ENCODE peak calls at places on chromosomes 3 and 15, in eight cellular contexts. One of them, this sample, is unnamed.

GRCh38 chr15:95017950-95018349 is 786.6 kb downstream of the MCTP2 start:
- DNase-seq in tibial nerve: peak; percentile 31
- DNase-seq in astrocyte: no peak
- DNase-seq in AG04450: no peak
- DNase-seq in PC-3: peak; percentile 8
- DNase-seq in HL-60: no peak
- DNase-seq in HCT116: no peak
- DNase-seq in fibroblast of mammary gland: no peak
- DNase-seq in this sample: no peak

GRCh38 chr15:58793862-58794261 is 22.8 kb downstream of the MINDY2 start:
- DNase-seq in tibial nerve: no peak
- DNase-seq in astrocyte: peak; percentile 74
- DNase-seq in AG04450: no peak
- DNase-seq in PC-3: no peak
- DNase-seq in HL-60: no peak
- DNase-seq in HCT116: no peak
- DNase-seq in fibroblast of mammary gland: no peak
- DNase-seq in this sample: peak; percentile 40

GRCh38 chr3:120093923-120094775 is at the start of gene GSK3B:
- DNase-seq in tibial nerve: peak; percentile 37
- DNase-seq in astrocyte: no peak
- DNase-seq in AG04450: no peak
- DNase-seq in PC-3: no peak
- DNase-seq in HL-60: peak; percentile 88
- DNase-seq in HCT116: peak; percentile 99
- DNase-seq in fibroblast of mammary gland: no peak
- DNase-seq in this sample: no peak

GRCh38 chr15:58867926-58868325 is 65.6 kb downstream of the SLTM start:
- DNase-seq in tibial nerve: no peak
- DNase-seq in astrocyte: no peak
- DNase-seq in AG04450: no peak
- DNase-seq in PC-3: no peak
- DNase-seq in HL-60: no peak
- DNase-seq in HCT116: no peak
- DNase-seq in fibroblast of mammary gland: no peak
- DNase-seq in this sample: no peak

GRCh38 chr15:74214324-74215021 is 11.9 kb upstream of the STRA6 start:
- DNase-seq in tibial nerve: no peak
- DNase-seq in astrocyte: no peak
- DNase-seq in AG04450: no peak
- DNase-seq in PC-3: no peak
- DNase-seq in HL-60: no peak
- DNase-seq in HCT116: no peak
- DNase-seq in fibroblast of mammary gland: no peak
- DNase-seq in this sample: no peak

GRCh38 chr3:24867783-24868182 is 373.1 kb upstream of the THRB start:
- DNase-seq in tibial nerve: no peak
- DNase-seq in astrocyte: no peak
- DNase-seq in AG04450: no peak
- DNase-seq in PC-3: no peak
- DNase-seq in HL-60: no peak
- DNase-seq in HCT116: no peak
- DNase-seq in fibroblast of mammary gland: peak; percentile 17
- DNase-seq in this sample: no peak

GRCh38 chr3:111619833-111620232 is 24.7 kb upstream of the ZBED2 start:
- DNase-seq in tibial nerve: no peak
- DNase-seq in astrocyte: peak; percentile 62
- DNase-seq in AG04450: no peak
- DNase-seq in PC-3: peak; percentile 94
- DNase-seq in HL-60: no peak
- DNase-seq in HCT116: no peak
- DNase-seq in fibroblast of mammary gland: no peak
- DNase-seq in this sample: no peak

GRCh38 chr15:51861557-51862350 is 32.3 kb downstream of the TMOD3 start:
- DNase-seq in tibial nerve: no peak
- DNase-seq in astrocyte: no peak
- DNase-seq in AG04450: no peak
- DNase-seq in PC-3: peak; percentile 20
- DNase-seq in HL-60: peak; percentile 52
- DNase-seq in HCT116: no peak
- DNase-seq in fibroblast of mammary gland: no peak
- DNase-seq in this sample: no peak

GRCh38 chr3:78969483-78969882 is 798.3 kb downstream of the ROBO1 start:
- DNase-seq in tibial nerve: no peak
- DNase-seq in astrocyte: peak; percentile 80
- DNase-seq in AG04450: peak; percentile 18
- DNase-seq in PC-3: no peak
- DNase-seq in HL-60: no peak
- DNase-seq in HCT116: no peak
- DNase-seq in fibroblast of mammary gland: peak; percentile 91
- DNase-seq in this sample: no peak

GRCh38 chr3:123949606-123950005 is 11.4 kb downstream of the CCDC14 start:
- DNase-seq in tibial nerve: no peak
- DNase-seq in astrocyte: peak; percentile 72
- DNase-seq in AG04450: peak; percentile 32
- DNase-seq in PC-3: no peak
- DNase-seq in HL-60: no peak
- DNase-seq in HCT116: no peak
- DNase-seq in fibroblast of mammary gland: peak; percentile 42
- DNase-seq in this sample: no peak

GRCh38 chr3:77122610-77123009 is 82.7 kb downstream of the ROBO2 start:
- DNase-seq in tibial nerve: no peak
- DNase-seq in astrocyte: no peak
- DNase-seq in AG04450: no peak
- DNase-seq in PC-3: no peak
- DNase-seq in HL-60: no peak
- DNase-seq in HCT116: no peak
- DNase-seq in fibroblast of mammary gland: no peak
- DNase-seq in this sample: no peak

GRCh38 chr3:8817486-8817885 is 48.1 kb upstream of the OXTR start:
- DNase-seq in tibial nerve: no peak
- DNase-seq in astrocyte: no peak
- DNase-seq in AG04450: no peak
- DNase-seq in PC-3: no peak
- DNase-seq in HL-60: no peak
- DNase-seq in HCT116: no peak
- DNase-seq in fibroblast of mammary gland: peak; percentile 20
- DNase-seq in this sample: peak; percentile 49

GRCh38 chr3:170572665-170573253 is 13.1 kb downstream of the SLC7A14 start:
- DNase-seq in tibial nerve: no peak
- DNase-seq in astrocyte: peak; percentile 74
- DNase-seq in AG04450: peak; percentile 30
- DNase-seq in PC-3: peak; percentile 85
- DNase-seq in HL-60: no peak
- DNase-seq in HCT116: no peak
- DNase-seq in fibroblast of mammary gland: peak; percentile 91
- DNase-seq in this sample: peak; percentile 45

GRCh38 chr15:22941179-22941578 is 39.0 kb downstream of the CYFIP1 start:
- DNase-seq in tibial nerve: no peak
- DNase-seq in astrocyte: no peak
- DNase-seq in AG04450: no peak
- DNase-seq in PC-3: no peak
- DNase-seq in HL-60: no peak
- DNase-seq in HCT116: no peak
- DNase-seq in fibroblast of mammary gland: no peak
- DNase-seq in this sample: no peak

GRCh38 chr3:176714034-176714433 is 483.2 kb downstream of the TBL1XR1 start:
- DNase-seq in tibial nerve: no peak
- DNase-seq in astrocyte: no peak
- DNase-seq in AG04450: no peak
- DNase-seq in PC-3: no peak
- DNase-seq in HL-60: no peak
- DNase-seq in HCT116: no peak
- DNase-seq in fibroblast of mammary gland: no peak
- DNase-seq in this sample: peak; percentile 22

GRCh38 chr15:39472661-39473657 is 107.9 kb upstream of the THBS1 start:
- DNase-seq in tibial nerve: peak; percentile 76
- DNase-seq in astrocyte: peak; percentile 10
- DNase-seq in AG04450: peak; percentile 97
- DNase-seq in PC-3: no peak
- DNase-seq in HL-60: no peak
- DNase-seq in HCT116: no peak
- DNase-seq in fibroblast of mammary gland: peak; percentile 97
- DNase-seq in this sample: no peak

GRCh38 chr3:124748560-124749198 is 18.4 kb downstream of the UMPS start:
- DNase-seq in tibial nerve: no peak
- DNase-seq in astrocyte: no peak
- DNase-seq in AG04450: no peak
- DNase-seq in PC-3: no peak
- DNase-seq in HL-60: no peak
- DNase-seq in HCT116: no peak
- DNase-seq in fibroblast of mammary gland: no peak
- DNase-seq in this sample: no peak

GRCh38 chr15:82572986-82573385 is 32.7 kb upstream of the RPS17 start:
- DNase-seq in tibial nerve: no peak
- DNase-seq in astrocyte: no peak
- DNase-seq in AG04450: no peak
- DNase-seq in PC-3: no peak
- DNase-seq in HL-60: no peak
- DNase-seq in HCT116: no peak
- DNase-seq in fibroblast of mammary gland: no peak
- DNase-seq in this sample: no peak

GRCh38 chr3:13558651-13559050 is 9.7 kb downstream of the FBLN2 start:
- DNase-seq in tibial nerve: no peak
- DNase-seq in astrocyte: no peak
- DNase-seq in AG04450: no peak
- DNase-seq in PC-3: no peak
- DNase-seq in HL-60: no peak
- DNase-seq in HCT116: no peak
- DNase-seq in fibroblast of mammary gland: no peak
- DNase-seq in this sample: no peak

GRCh38 chr3:162489853-162490252 is 993.2 kb downstream of the OTOL1 start:
- DNase-seq in tibial nerve: no peak
- DNase-seq in astrocyte: peak; percentile 17
- DNase-seq in AG04450: no peak
- DNase-seq in PC-3: peak; percentile 53
- DNase-seq in HL-60: no peak
- DNase-seq in HCT116: peak; percentile 8
- DNase-seq in fibroblast of mammary gland: no peak
- DNase-seq in this sample: no peak
- TF ChIP-seq CTCF in tibial nerve: no peak
- TF ChIP-seq CTCF in astrocyte: no peak
- TF ChIP-seq CTCF in AG04450: no peak
- TF ChIP-seq CTCF in PC-3: peak; percentile 57
- TF ChIP-seq CTCF in HL-60: no peak
- TF ChIP-seq CTCF in HCT116: peak; percentile 12
- TF ChIP-seq CTCF in fibroblast of mammary gland: no peak
- TF ChIP-seq CTCF in this sample: peak; percentile 25

DNA sequence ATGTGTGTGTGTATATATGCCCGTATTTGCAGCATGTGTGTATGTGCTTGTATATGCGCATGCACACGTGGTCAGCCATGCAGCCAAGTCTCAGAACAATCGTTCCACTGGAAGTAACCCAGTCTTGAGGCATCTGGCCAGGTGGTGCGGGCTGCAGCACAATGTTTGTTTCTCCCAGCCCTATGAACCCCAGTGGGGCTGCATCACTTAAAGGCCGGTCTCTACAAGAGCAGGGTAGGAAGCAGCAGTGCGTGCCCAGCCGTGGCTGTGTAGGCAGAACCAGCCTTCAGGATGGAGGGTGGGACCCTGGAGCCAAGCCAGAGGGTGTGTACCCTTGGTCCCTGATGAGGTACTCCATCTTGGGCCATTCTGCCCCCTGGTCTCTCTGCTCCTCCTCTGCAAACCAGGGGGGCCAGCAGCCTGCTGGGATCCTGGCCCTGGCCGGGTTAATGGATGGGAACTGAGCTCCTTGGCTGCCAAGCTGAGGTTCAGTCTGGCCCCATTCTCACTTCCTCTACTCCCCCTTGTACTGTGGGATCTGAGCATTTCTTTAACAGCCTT is 11.8 kb downstream of the KLF13 start:
- DNase-seq in tibial nerve: no peak
- DNase-seq in astrocyte: no peak
- DNase-seq in AG04450: no peak
- DNase-seq in PC-3: no peak
- DNase-seq in HL-60: no peak
- DNase-seq in HCT116: no peak
- DNase-seq in fibroblast of mammary gland: no peak
- DNase-seq in this sample: no peak
- H3K4me3 ChIP-seq in tibial nerve: no peak overlapping the region
- H3K4me3 ChIP-seq in astrocyte: no peak overlapping the region
- H3K4me3 ChIP-seq in AG04450: peak overlapping the region; percentile 1
- H3K4me3 ChIP-seq in PC-3: no peak overlapping the region
- H3K4me3 ChIP-seq in HL-60: no peak overlapping the region
- H3K4me3 ChIP-seq in HCT116: no peak overlapping the region
- H3K4me3 ChIP-seq in fibroblast of mammary gland: no peak overlapping the region
- H3K4me3 ChIP-seq in this sample: no peak overlapping the region

GRCh38 chr15:80787238-80787805 is 8.2 kb downstream of the CEMIP start:
- DNase-seq in tibial nerve: no peak
- DNase-seq in astrocyte: no peak
- DNase-seq in AG04450: no peak
- DNase-seq in PC-3: no peak
- DNase-seq in HL-60: no peak
- DNase-seq in HCT116: no peak
- DNase-seq in fibroblast of mammary gland: no peak
- DNase-seq in this sample: no peak
- TF ChIP-seq CTCF in tibial nerve: no peak
- TF ChIP-seq CTCF in astrocyte: no peak
- TF ChIP-seq CTCF in AG04450: peak; percentile 25
- TF ChIP-seq CTCF in PC-3: no peak
- TF ChIP-seq CTCF in HL-60: no peak
- TF ChIP-seq CTCF in HCT116: no peak
- TF ChIP-seq CTCF in fibroblast of mammary gland: no peak
- TF ChIP-seq CTCF in this sample: no peak

DNA sequence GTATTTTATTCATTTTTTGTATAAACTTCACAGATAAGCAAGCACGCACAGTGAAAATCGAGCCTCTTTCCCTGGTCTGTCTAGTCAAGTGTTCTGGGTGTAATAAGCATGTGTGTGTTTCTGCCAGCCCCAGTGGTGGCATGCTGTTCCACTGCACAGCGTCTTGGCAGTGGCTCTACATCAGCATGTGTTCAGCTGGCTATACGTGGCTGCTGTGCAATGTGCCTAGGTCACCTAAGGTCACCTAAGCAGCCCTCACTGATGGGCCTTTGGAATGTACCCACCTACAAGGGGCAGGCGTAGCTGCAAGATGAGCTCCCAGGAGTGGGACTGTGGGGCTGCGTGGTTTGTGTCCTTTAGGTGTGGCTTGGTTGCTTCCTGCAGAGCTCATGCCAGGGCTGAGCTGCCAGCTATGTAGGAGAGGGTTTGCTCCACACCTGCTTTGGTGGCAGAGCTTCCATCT is 4.9 kb downstream of the LIMD1 start:
- DNase-seq in tibial nerve: no peak
- DNase-seq in astrocyte: no peak
- DNase-seq in AG04450: no peak
- DNase-seq in PC-3: no peak
- DNase-seq in HL-60: no peak
- DNase-seq in HCT116: no peak
- DNase-seq in fibroblast of mammary gland: no peak
- DNase-seq in this sample: no peak
- H3K4me3 ChIP-seq in tibial nerve: no peak overlapping the region
- H3K4me3 ChIP-seq in astrocyte: no peak overlapping the region
- H3K4me3 ChIP-seq in AG04450: peak overlapping the region; percentile 27
- H3K4me3 ChIP-seq in PC-3: no peak overlapping the region
- H3K4me3 ChIP-seq in HL-60: no peak overlapping the region
- H3K4me3 ChIP-seq in HCT116: no peak overlapping the region
- H3K4me3 ChIP-seq in fibroblast of mammary gland: no peak overlapping the region
- H3K4me3 ChIP-seq in this sample: no peak overlapping the region

GRCh38 chr3:51384730-51385473 is at the start of gene MANF:
- DNase-seq in tibial nerve: peak; percentile 95
- DNase-seq in astrocyte: peak; percentile 94
- DNase-seq in AG04450: peak; percentile 94
- DNase-seq in PC-3: peak; percentile 98
- DNase-seq in HL-60: peak; percentile 99
- DNase-seq in HCT116: peak; percentile 95
- DNase-seq in fibroblast of mammary gland: peak; percentile 96
- DNase-seq in this sample: peak; percentile 67
- TF ChIP-seq CTCF in tibial nerve: no peak
- TF ChIP-seq CTCF in astrocyte: no peak
- TF ChIP-seq CTCF in AG04450: no peak
- TF ChIP-seq CTCF in PC-3: no peak
- TF ChIP-seq CTCF in HL-60: no peak
- TF ChIP-seq CTCF in HCT116: no peak
- TF ChIP-seq CTCF in fibroblast of mammary gland: no peak
- TF ChIP-seq CTCF in this sample: no peak